ENCODE peak calls at places on chromosomes 7 and 10, in five cellular contexts. U, L, N, Q and A are unnamed samples.

GRCh38 chr7:42236266-42237161 is 495 bp downstream of the GLI3 start:
- DNase-seq in U (peak; percentile 55), L (peak; percentile 39), N (peak; percentile 80), Q (peak; percentile 18), A (no peak)

GRCh38 chr7:87398441-87398840 is 53.0 kb downstream of the CROT start:
- DNase-seq in U (peak; percentile 73), L (peak; percentile 35), N (no peak), Q (no peak), A (no peak)

GRCh38 chr7:44291066-44291732 is 34.2 kb downstream of the CAMK2B start:
- DNase-seq in U (peak; percentile 22), L (no peak), N (no peak), Q (peak; percentile 29), A (peak; percentile 30)

GRCh38 chr7:135712182-135712782 is 15.7 kb downstream of the SLC13A4 start:
- DNase-seq in U (no peak), L (no peak), N (no peak), Q (no peak), A (no peak)

GRCh38 chr7:16135628-16136027 is 285.7 kb downstream of the CRPPA start:
- DNase-seq in U (no peak), L (no peak), N (no peak), Q (no peak), A (no peak)

GRCh38 chr7:44348851-44349781 is 23.7 kb upstream of the CAMK2B start:
- DNase-seq in U (no peak), L (no peak), N (peak; percentile 8), Q (no peak), A (no peak)

GRCh38 chr7:44131173-44132009 is 8.0 kb upstream of the POLD2 start:
- DNase-seq in U (peak; percentile 44), L (no peak), N (peak; percentile 48), Q (no peak), A (no peak)

GRCh38 chr7:90595801-90596683 is at the start of gene CDK14:
- DNase-seq in U (peak; percentile 59), L (no peak), N (peak; percentile 92), Q (peak; percentile 78), A (peak; percentile 87)

GRCh38 chr10:89684604-89685003 is 16.8 kb upstream of the KIF20B start:
- DNase-seq in U (no peak), L (no peak), N (no peak), Q (no peak), A (no peak)

GRCh38 chr10:129766611-129767550 is 197.2 kb downstream of the EBF3 start:
- DNase-seq in U (no peak), L (no peak), N (no peak), Q (peak; percentile 5), A (no peak)

GRCh38 chr7:26853788-26854393 is 10.5 kb downstream of the SKAP2 start:
- DNase-seq in U (peak; percentile 73), L (no peak), N (peak; percentile 39), Q (no peak), A (no peak)

GRCh38 chr7:98394377-98394836 is 6.5 kb downstream of the BAIAP2L1 start:
- DNase-seq in U (peak; percentile 81), L (peak; percentile 27), N (no peak), Q (no peak), A (no peak)

GRCh38 chr7:127404282-127405049 is 12.0 kb upstream of the ZNF800 start:
- DNase-seq in U (no peak), L (no peak), N (no peak), Q (no peak), A (no peak)

GRCh38 chr7:2632717-2633537 is 1.1 kb downstream of the TTYH3 start:
- DNase-seq in U (peak; percentile 36), L (no peak), N (peak; percentile 57), Q (peak; percentile 58), A (peak; percentile 74)

GRCh38 chr7:71770269-71770907 is 638.4 kb downstream of the GALNT17 start:
- DNase-seq in U (no peak), L (no peak), N (no peak), Q (peak; percentile 19), A (no peak)

GRCh38 chr10:113139695-113140094 is 189.6 kb downstream of the TCF7L2 start:
- DNase-seq in U (no peak), L (no peak), N (no peak), Q (no peak), A (no peak)

GRCh38 chr7:44401692-44402091 is 76.3 kb upstream of the CAMK2B start:
- DNase-seq in U (no peak), L (no peak), N (no peak), Q (no peak), A (no peak)

GRCh38 chr7:30080818-30081217 is 52.6 kb downstream of the PLEKHA8 start:
- DNase-seq in U (no peak), L (no peak), N (no peak), Q (no peak), A (no peak)

GRCh38 chr7:124679826-124680225 is 85.8 kb downstream of the GPR37 start:
- DNase-seq in U (no peak), L (no peak), N (no peak), Q (no peak), A (no peak)

GRCh38 chr7:129401968-129402860 is 32.0 kb upstream of the STRIP2 start:
- DNase-seq in U (peak; percentile 45), L (no peak), N (no peak), Q (no peak), A (no peak)

GRCh38 chr10:69902835-69903535 is 101.3 kb downstream of the COL13A1 start:
- DNase-seq in U (peak; percentile 71), L (no peak), N (no peak), Q (peak; percentile 23), A (peak; percentile 62)

GRCh38 chr10:31724296-31724695 is 204.3 kb downstream of the ARHGAP12 start:
- DNase-seq in U (no peak), L (no peak), N (no peak), Q (no peak), A (no peak)

GRCh38 chr7:2936891-2937580 is 92.9 kb upstream of the GNA12 start:
- DNase-seq in U (no peak), L (no peak), N (no peak), Q (no peak), A (no peak)

GRCh38 chr10:104038537-104038936 is 47.1 kb downstream of the COL17A1 start:
- DNase-seq in U (no peak), L (no peak), N (no peak), Q (no peak), A (no peak)

GRCh38 chr7:131007439-131008330 is 273.7 kb upstream of the KLF14 start:
- DNase-seq in U (peak; percentile 97), L (no peak), N (peak; percentile 74), Q (peak; percentile 55), A (peak; percentile 71)

GRCh38 chr7:117395743-117396142 is 31.6 kb downstream of the ASZ1 start:
- DNase-seq in U (no peak), L (no peak), N (peak; percentile 2), Q (no peak), A (no peak)

GRCh38 chr10:128066954-128067382 is 59.3 kb downstream of the MKI67 start:
- DNase-seq in U (no peak), L (no peak), N (no peak), Q (no peak), A (no peak)

GRCh38 chr7:132187391-132187790 is 388.9 kb downstream of the PLXNA4 start:
- DNase-seq in U (no peak), L (no peak), N (no peak), Q (no peak), A (no peak)

GRCh38 chr10:13775786-13776780 is 189.3 kb downstream of the PRPF18 start:
- DNase-seq in U (peak; percentile 69), L (peak; percentile 69), N (no peak), Q (no peak), A (no peak)

GRCh38 chr10:13773496-13774170 is 186.9 kb downstream of the PRPF18 start:
- DNase-seq in U (peak; percentile 41), L (no peak), N (no peak), Q (no peak), A (no peak)

GRCh38 chr10:13779748-13780147 is 193.0 kb downstream of the PRPF18 start:
- DNase-seq in U (no peak), L (no peak), N (no peak), Q (no peak), A (no peak)

GRCh38 chr10:13774303-13774893 is 187.6 kb downstream of the PRPF18 start:
- DNase-seq in U (no peak), L (no peak), N (no peak), Q (no peak), A (no peak)

GRCh38 chr10:13776861-13777301 is 190.1 kb downstream of the PRPF18 start:
- DNase-seq in U (peak; percentile 57), L (no peak), N (no peak), Q (no peak), A (no peak)
- H3K4me3 ChIP-seq in U (no peak overlapping the region), L (no peak overlapping the region), N (no peak overlapping the region), Q (no peak overlapping the region), A (no peak overlapping the region)

DNA sequence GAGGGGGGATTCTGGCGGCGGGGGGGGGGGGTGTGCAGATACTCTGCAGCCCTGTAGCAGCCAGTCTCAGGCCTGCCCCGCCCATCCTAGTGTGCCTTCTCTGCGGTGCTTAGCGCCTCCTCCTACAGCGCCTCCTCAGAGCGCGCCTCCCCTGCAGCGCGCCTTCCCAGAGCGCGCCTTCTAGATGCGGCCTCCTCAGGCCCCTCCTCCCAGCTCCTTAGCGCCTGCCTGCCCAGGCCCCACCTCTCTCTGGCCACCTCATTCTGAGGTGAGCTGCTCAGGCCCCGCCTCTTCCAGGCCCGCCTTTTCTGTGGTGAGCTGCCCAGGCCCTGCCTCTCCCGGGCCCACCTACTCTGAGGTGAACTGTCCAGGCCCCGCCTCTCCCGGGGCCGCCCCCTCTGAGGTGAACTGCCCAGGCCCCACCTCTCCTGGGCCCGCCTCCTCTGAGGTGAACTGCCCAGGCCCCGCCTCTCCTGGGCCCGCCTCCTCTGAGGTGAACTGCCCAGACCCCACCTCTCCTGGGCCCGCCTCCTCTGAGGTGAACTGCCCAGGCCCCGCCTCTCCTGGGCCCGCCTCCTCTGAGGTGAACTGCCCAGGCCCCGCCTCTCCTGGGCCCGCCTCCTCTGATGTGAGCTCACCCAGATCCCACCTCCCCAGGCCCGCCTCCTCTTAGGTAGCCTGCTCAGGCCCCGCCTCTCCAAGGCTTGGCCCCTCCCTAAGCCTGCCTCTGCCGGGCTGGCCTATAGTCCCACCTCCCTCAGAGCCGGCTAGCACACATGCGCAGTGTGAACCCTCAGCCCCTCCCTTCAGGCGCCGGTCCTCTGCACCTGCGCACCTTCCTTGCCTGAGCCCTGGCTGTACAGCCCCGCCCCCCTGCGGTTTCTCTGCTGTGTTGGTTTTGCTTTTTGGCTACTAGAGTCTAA is 2.1 kb upstream of the SGCE start:
- DNase-seq in U (peak; percentile 99), L (peak; percentile 78), N (peak; percentile 97), Q (peak; percentile 97), A (peak; percentile 98)
- H3K4me3 ChIP-seq in U (peak overlapping the region; percentile 96), L (peak overlapping the region; percentile 67), N (peak overlapping the region; percentile 80), Q (peak overlapping the region; percentile 40), A (no peak overlapping the region)

DNA sequence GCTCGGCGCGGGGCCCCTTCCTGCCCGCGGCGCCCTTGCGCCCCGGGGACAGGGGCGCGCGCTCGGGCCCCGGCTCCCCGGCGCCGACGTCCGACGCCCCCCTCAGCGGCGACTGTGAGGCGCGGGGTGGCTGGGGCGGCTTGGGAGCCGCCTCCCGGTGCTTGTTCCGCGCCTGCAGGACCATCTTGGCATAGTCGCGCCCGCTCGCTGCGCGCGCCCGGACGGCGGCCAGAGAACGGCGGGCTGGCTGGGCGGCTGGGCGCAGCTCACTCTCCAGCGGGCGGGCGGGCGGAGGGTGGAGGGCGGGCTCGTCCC is at the start of gene DPY19L1:
- DNase-seq in U (no peak), L (no peak), N (no peak), Q (no peak), A (no peak)
- H3K4me3 ChIP-seq in U (peak within 1 kb of the TSS; percentile 88), L (peak within 1 kb of the TSS; percentile 75), N (peak within 1 kb of the TSS; percentile 98), Q (peak within 1 kb of the TSS; percentile 71), A (peak within 1 kb of the TSS; percentile 42)

GRCh38 chr7:106812027-106812643 is 52.9 kb upstream of the PIK3CG start:
- DNase-seq in U (no peak), L (no peak), N (no peak), Q (no peak), A (no peak)
- H3K4me3 ChIP-seq in U (no peak overlapping the region), L (no peak overlapping the region), N (no peak overlapping the region), Q (no peak overlapping the region), A (no peak overlapping the region)

GRCh38 chr7:361680-362415 is 71.9 kb downstream of the FOXL3 start:
- DNase-seq in U (no peak), L (no peak), N (no peak), Q (no peak), A (no peak)
- H3K4me3 ChIP-seq in U (peak overlapping the region; percentile 45), L (peak overlapping the region; percentile 21), N (no peak overlapping the region), Q (peak overlapping the region; percentile 20), A (no peak overlapping the region)